ENCODE peak calls at places on chromosomes 11 and 22, in eight cellular contexts. D, L, X, T, Z, Q, S and N are unnamed samples.

GRCh38 chr11:60161107-60161506 is 21.8 kb downstream of the MS4A6A start:
- DNase-seq in D (no peak), L (no peak), X (no peak), T (no peak), Z (no peak), Q (no peak), S (no peak), N (no peak)

GRCh38 chr11:13334068-13334785 is 56.6 kb downstream of the BMAL1 start:
- DNase-seq in D (peak), L (no peak), X (peak), T (no peak), Z (no peak), Q (no peak), S (no peak), N (no peak)

GRCh38 chr22:47437110-47437509 is 674.7 kb downstream of the TBC1D22A start:
- DNase-seq in D (no peak), L (no peak), X (no peak), T (no peak), Z (no peak), Q (peak), S (no peak), N (no peak)

GRCh38 chr22:38120359-38121110 is 10.1 kb upstream of the BAIAP2L2 start:
- DNase-seq in D (no peak), L (peak), X (no peak), T (no peak), Z (no peak), Q (no peak), S (no peak), N (no peak)

GRCh38 chr22:37230673-37231405 is 13.2 kb downstream of the RAC2 start:
- DNase-seq in D (no peak), L (no peak), X (no peak), T (no peak), Z (no peak), Q (no peak), S (no peak), N (no peak)

GRCh38 chr11:114197799-114198500 is 98.2 kb upstream of the NNMT start:
- DNase-seq in D (peak), L (no peak), X (peak), T (no peak), Z (peak), Q (no peak), S (no peak), N (no peak)

GRCh38 chr11:64887757-64888405 is 9.5 kb upstream of the EHD1 start:
- DNase-seq in D (peak), L (peak), X (peak), T (peak), Z (peak), Q (peak), S (peak), N (peak)

GRCh38 chr11:79244175-79244804 is 196.5 kb downstream of the TENM4 start:
- DNase-seq in D (peak), L (no peak), X (peak), T (no peak), Z (peak), Q (no peak), S (no peak), N (no peak)

DNA sequence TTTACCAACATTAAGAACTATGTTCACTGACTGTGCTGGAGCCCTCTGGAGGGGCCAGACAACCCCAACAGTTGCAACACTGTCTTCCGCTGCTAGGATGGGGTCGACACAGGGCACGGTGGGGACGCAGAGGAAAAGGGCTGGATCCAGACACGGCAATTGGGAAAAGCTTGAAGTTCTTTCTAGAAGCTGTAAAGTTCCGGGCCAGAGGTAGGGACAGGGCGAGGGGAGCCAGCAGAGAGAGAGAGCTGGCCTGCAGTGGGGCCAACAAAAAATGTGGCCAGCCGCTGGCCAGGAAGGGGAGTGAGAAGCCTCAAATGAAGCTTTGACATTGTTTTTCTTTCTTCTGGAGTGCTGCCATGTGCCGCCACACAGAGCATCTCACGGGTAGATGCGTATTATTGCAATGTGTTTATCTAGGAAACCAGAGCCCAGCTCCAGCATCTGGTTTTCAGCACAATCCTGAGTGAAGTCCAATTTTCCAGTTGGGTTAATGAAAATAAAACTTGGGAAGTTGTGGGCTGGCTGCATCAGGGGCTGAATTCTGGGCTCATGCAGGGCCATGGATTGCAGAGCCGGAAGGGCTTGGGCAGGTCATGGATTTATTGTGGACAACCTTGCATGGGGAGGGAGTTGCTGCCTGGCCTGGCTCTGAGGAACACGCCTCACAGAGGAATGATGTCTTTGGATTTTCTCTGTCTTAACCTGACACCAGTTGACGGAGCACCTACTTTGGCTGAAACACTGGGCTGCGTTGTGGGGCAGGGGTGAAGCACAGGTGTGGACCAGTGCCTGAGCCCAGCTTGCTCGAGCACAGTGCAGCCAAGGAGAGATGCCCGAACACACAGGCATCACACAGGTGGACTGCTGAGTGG is 67.6 kb upstream of the AMPD3 start:
- DNase-seq in D (peak), L (no peak), X (peak), T (no peak), Z (peak), Q (no peak), S (no peak), N (no peak)
- H3K4me2 ChIP-seq in D (peak), L (no peak), X (peak), T (no peak), Z (peak), Q (no peak), S (no peak), N (no peak)

GRCh38 chr11:130178992-130179391 is 19.4 kb downstream of the ST14 start:
- DNase-seq in D (no peak), L (no peak), X (no peak), T (no peak), Z (no peak), Q (no peak), S (no peak), N (no peak)
- TF ChIP-seq EZH2phosphoT487 in D (no peak), L (no peak), X (no peak), T (no peak), Z (no peak), Q (no peak), S (no peak), N (no peak)

GRCh38 chr11:70026726-70027125 is 51.4 kb upstream of the ANO1 start:
- DNase-seq in D (no peak), L (no peak), X (no peak), T (no peak), Z (no peak), Q (no peak), S (no peak), N (no peak)

GRCh38 chr11:70029831-70030811 is 48.0 kb upstream of the ANO1 start:
- DNase-seq in D (no peak), L (no peak), X (no peak), T (no peak), Z (no peak), Q (no peak), S (no peak), N (peak)

GRCh38 chr11:70027451-70027850 is 50.7 kb upstream of the ANO1 start:
- DNase-seq in D (no peak), L (no peak), X (no peak), T (no peak), Z (no peak), Q (no peak), S (no peak), N (no peak)

GRCh38 chr11:70028147-70028855 is 49.8 kb upstream of the ANO1 start:
- DNase-seq in D (no peak), L (no peak), X (no peak), T (no peak), Z (no peak), Q (no peak), S (no peak), N (no peak)

GRCh38 chr11:70029115-70029830 is 48.8 kb upstream of the ANO1 start:
- DNase-seq in D (no peak), L (peak), X (no peak), T (no peak), Z (no peak), Q (no peak), S (no peak), N (no peak)
- H3K4me2 ChIP-seq in D (no peak), L (no peak), X (no peak), T (no peak), Z (no peak), Q (no peak), S (no peak), N (no peak)

DNA sequence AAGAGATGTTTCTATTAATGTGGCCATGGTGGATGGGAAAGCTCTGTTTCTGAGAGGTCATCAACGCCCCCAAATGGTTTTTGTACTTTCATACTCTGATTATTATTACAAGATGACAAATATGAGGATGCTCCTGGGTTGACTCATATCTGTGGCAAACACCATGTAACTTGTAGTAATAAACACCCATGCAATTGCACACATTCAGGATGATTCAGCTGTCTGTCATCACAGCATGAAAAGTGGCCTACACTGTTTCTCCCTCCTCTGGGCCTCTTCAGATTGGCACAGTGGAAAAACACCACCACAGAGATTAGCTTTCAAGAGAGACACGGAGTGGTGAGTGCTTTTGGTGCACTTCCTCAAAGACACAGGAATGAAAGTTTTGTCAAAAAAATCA is 85.4 kb downstream of the MTNR1B start:
- DNase-seq in D (peak), L (no peak), X (peak), T (peak), Z (peak), Q (no peak), S (no peak), N (no peak)
- TF ChIP-seq EZH2phosphoT487 in D (no peak), L (no peak), X (peak), T (no peak), Z (no peak), Q (no peak), S (no peak), N (no peak)

GRCh38 chr11:122294041-122294440 is 178.0 kb upstream of the BLID start:
- DNase-seq in D (no peak), L (no peak), X (no peak), T (no peak), Z (no peak), Q (no peak), S (no peak), N (no peak)
- H3K4me2 ChIP-seq in D (no peak), L (no peak), X (no peak), T (no peak), Z (no peak), Q (no peak), S (no peak), N (no peak)

GRCh38 chr11:128021304-128022006 is 565.9 kb downstream of the ETS1 start:
- DNase-seq in D (no peak), L (peak), X (peak), T (no peak), Z (peak), Q (no peak), S (peak), N (peak)

GRCh38 chr11:128022761-128023160 is 564.6 kb downstream of the ETS1 start:
- DNase-seq in D (no peak), L (no peak), X (no peak), T (no peak), Z (no peak), Q (no peak), S (no peak), N (no peak)

GRCh38 chr11:128026596-128026995 is 560.8 kb downstream of the ETS1 start:
- DNase-seq in D (peak), L (no peak), X (peak), T (no peak), Z (peak), Q (no peak), S (no peak), N (no peak)

GRCh38 chr11:128018692-128019091 is 568.7 kb downstream of the ETS1 start:
- DNase-seq in D (no peak), L (no peak), X (peak), T (no peak), Z (no peak), Q (no peak), S (no peak), N (no peak)

GRCh38 chr11:128022007-128022368 is 565.4 kb downstream of the ETS1 start:
- DNase-seq in D (peak), L (no peak), X (peak), T (no peak), Z (no peak), Q (no peak), S (no peak), N (no peak)
- TF ChIP-seq EZH2phosphoT487 in D (no peak), L (no peak), X (no peak), T (no peak), Z (no peak), Q (no peak), S (no peak), N (no peak)

DNA sequence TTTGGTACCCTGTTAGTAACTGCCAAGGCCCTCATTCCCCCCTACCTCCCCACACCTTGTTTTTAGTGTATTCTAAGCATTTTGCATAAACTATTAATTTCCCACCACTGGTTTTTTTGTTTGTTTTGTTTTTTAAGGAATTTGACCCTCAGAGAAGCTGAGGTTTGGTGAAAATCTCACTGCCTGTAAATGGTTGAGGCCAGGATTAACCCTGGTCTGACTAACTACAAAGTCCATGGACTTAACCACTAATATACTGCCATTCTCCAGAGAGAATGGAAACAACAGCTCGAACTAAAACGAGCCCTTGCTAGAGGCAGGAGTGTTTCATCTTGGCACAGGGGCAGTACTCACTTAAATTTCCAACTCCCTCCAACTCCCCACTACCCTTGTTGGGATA is 2.9 kb downstream of the CTNND1 start:
- DNase-seq in D (no peak), L (no peak), X (peak), T (no peak), Z (no peak), Q (no peak), S (no peak), N (no peak)
- H3K4me2 ChIP-seq in D (peak), L (peak), X (peak), T (no peak), Z (peak), Q (no peak), S (peak), N (peak)

DNA sequence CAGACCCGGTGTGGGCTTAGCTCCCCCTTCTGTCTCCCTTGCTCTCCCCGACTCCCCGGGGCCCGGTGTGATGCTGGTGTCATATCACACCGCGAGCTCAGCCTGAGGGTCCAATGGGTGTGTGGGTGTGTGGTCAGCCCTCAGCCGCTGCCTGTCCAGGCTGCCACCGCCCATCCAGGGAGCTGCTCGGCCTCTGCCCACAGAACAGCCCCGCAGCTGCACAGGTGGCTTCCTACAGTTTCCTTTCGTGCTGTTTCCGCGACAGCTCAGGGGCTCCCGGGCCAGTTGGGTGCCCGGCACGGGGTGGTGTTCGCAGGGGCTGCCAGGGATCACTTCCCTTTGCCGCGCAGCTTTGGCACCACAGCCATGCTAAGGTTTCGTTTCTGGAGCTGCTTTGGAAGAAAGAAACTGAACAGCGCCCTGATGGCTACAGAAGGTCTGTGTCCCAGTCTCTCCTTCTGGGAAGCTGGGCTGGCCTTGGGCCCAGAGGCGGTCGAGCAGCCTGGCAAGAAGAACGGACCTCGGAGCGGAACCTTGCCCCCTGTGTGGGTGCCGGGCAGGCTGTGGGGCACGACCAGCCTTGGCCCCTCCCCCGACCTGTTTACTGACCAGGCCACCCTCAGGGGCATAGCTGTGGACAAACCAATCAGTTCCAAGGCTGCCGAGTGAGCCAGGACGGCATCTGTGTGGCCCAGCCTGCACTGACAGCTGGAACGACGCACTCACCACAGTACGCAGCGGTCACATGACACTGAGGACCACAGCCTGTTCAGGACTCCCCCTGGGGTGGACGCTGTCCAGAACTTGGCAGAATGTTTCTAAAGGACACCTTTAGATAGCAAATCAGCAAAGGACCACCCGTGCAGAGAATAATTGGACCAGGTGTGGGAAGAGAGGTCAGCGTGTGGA is 7.0 kb downstream of the PIM3 start:
- DNase-seq in D (no peak), L (no peak), X (peak), T (no peak), Z (peak), Q (peak), S (peak), N (peak)
- TF ChIP-seq EZH2phosphoT487 in D (no peak), L (no peak), X (no peak), T (no peak), Z (no peak), Q (no peak), S (no peak), N (no peak)

GRCh38 chr11:112753706-112754105 is 207.5 kb upstream of the NCAM1 start:
- DNase-seq in D (no peak), L (no peak), X (no peak), T (no peak), Z (no peak), Q (no peak), S (no peak), N (no peak)
- H3K4me2 ChIP-seq in D (no peak), L (no peak), X (no peak), T (no peak), Z (no peak), Q (no peak), S (no peak), N (no peak)